ENCODE peak calls at places on chromosomes 16 and 17, in nine cellular contexts. One of them, this sample, is unnamed.

GRCh38 chr17:14833201-14833773 is 431.8 kb downstream of the PMP22 start:
- DNase-seq in stimulated activated CD8-positive, alpha-beta memory T cell treated with anti-CD3 and anti-CD28 coated beads, Interleukin-15, amount 100 ng/mL, for 24 hours: no peak
- DNase-seq in mesendoderm: no peak
- DNase-seq in activated gamma-delta T cell treated with Interleukin-2 at 50 U/mL for 16 hours: no peak
- DNase-seq in endothelial cell: no peak
- DNase-seq in activated T-helper 1 cell treated with anti-CD3 and anti-CD28 coated beads, Interleukin-2, amount 50 U/mL, for 16 hours: no peak
- DNase-seq in cardiac fibroblast: peak
- DNase-seq in stimulated activated CD4-positive, alpha-beta T cell treated with anti-CD3 and anti-CD28 coated beads, Interleukin-2, amount 100 ng/mL, for 24 hours: no peak
- DNase-seq in H9: no peak
- DNase-seq in this sample: no peak

GRCh38 chr17:81566461-81567126 is 14.4 kb upstream of the FAAP100 start:
- DNase-seq in mesendoderm: no peak
- DNase-seq in endothelial cell: peak
- DNase-seq in stimulated activated CD4-positive, alpha-beta T cell treated with anti-CD3 and anti-CD28 coated beads, Interleukin-2, amount 100 ng/mL, for 24 hours: no peak
- DNase-seq in cardiac fibroblast: peak
- DNase-seq in activated T-helper 1 cell treated with anti-CD3 and anti-CD28 coated beads, Interleukin-2, amount 50 U/mL, for 16 hours: no peak
- DNase-seq in H9: no peak
- DNase-seq in activated gamma-delta T cell treated with Interleukin-2 at 50 U/mL for 16 hours: no peak
- DNase-seq in stimulated activated CD8-positive, alpha-beta memory T cell treated with anti-CD3 and anti-CD28 coated beads, Interleukin-15, amount 100 ng/mL, for 24 hours: no peak
- DNase-seq in this sample: peak

GRCh38 chr17:7260601-7261376 is 1.5 kb downstream of the CLDN7 start:
- DNase-seq in H9: peak
- DNase-seq in mesendoderm: peak
- DNase-seq in cardiac fibroblast: no peak
- DNase-seq in endothelial cell: peak
- DNase-seq in activated T-helper 1 cell treated with anti-CD3 and anti-CD28 coated beads, Interleukin-2, amount 50 U/mL, for 16 hours: no peak
- DNase-seq in activated gamma-delta T cell treated with Interleukin-2 at 50 U/mL for 16 hours: peak
- DNase-seq in stimulated activated CD4-positive, alpha-beta T cell treated with anti-CD3 and anti-CD28 coated beads, Interleukin-2, amount 100 ng/mL, for 24 hours: no peak
- DNase-seq in stimulated activated CD8-positive, alpha-beta memory T cell treated with anti-CD3 and anti-CD28 coated beads, Interleukin-15, amount 100 ng/mL, for 24 hours: no peak
- DNase-seq in this sample: no peak

GRCh38 chr16:7615565-7615964 is 282.9 kb downstream of the RBFOX1 start:
- DNase-seq in endothelial cell: no peak
- DNase-seq in activated T-helper 1 cell treated with anti-CD3 and anti-CD28 coated beads, Interleukin-2, amount 50 U/mL, for 16 hours: no peak
- DNase-seq in activated gamma-delta T cell treated with Interleukin-2 at 50 U/mL for 16 hours: no peak
- DNase-seq in stimulated activated CD8-positive, alpha-beta memory T cell treated with anti-CD3 and anti-CD28 coated beads, Interleukin-15, amount 100 ng/mL, for 24 hours: no peak
- DNase-seq in cardiac fibroblast: no peak
- DNase-seq in stimulated activated CD4-positive, alpha-beta T cell treated with anti-CD3 and anti-CD28 coated beads, Interleukin-2, amount 100 ng/mL, for 24 hours: no peak
- DNase-seq in mesendoderm: peak
- DNase-seq in H9: no peak
- DNase-seq in this sample: no peak

GRCh38 chr16:89193021-89193575 is 7.2 kb downstream of the SLC22A31 start:
- DNase-seq in stimulated activated CD8-positive, alpha-beta memory T cell treated with anti-CD3 and anti-CD28 coated beads, Interleukin-15, amount 100 ng/mL, for 24 hours: no peak
- DNase-seq in H9: peak
- DNase-seq in mesendoderm: peak
- DNase-seq in cardiac fibroblast: no peak
- DNase-seq in activated T-helper 1 cell treated with anti-CD3 and anti-CD28 coated beads, Interleukin-2, amount 50 U/mL, for 16 hours: no peak
- DNase-seq in activated gamma-delta T cell treated with Interleukin-2 at 50 U/mL for 16 hours: no peak
- DNase-seq in endothelial cell: no peak
- DNase-seq in stimulated activated CD4-positive, alpha-beta T cell treated with anti-CD3 and anti-CD28 coated beads, Interleukin-2, amount 100 ng/mL, for 24 hours: no peak
- DNase-seq in this sample: peak

GRCh38 chr17:41322264-41322902 is 6.9 kb upstream of the KRTAP17-1 start:
- DNase-seq in stimulated activated CD4-positive, alpha-beta T cell treated with anti-CD3 and anti-CD28 coated beads, Interleukin-2, amount 100 ng/mL, for 24 hours: no peak
- DNase-seq in H9: no peak
- DNase-seq in endothelial cell: no peak
- DNase-seq in stimulated activated CD8-positive, alpha-beta memory T cell treated with anti-CD3 and anti-CD28 coated beads, Interleukin-15, amount 100 ng/mL, for 24 hours: no peak
- DNase-seq in activated T-helper 1 cell treated with anti-CD3 and anti-CD28 coated beads, Interleukin-2, amount 50 U/mL, for 16 hours: no peak
- DNase-seq in mesendoderm: peak
- DNase-seq in cardiac fibroblast: peak
- DNase-seq in activated gamma-delta T cell treated with Interleukin-2 at 50 U/mL for 16 hours: no peak
- DNase-seq in this sample: peak

GRCh38 chr17:75102385-75102821 is 7.4 kb upstream of the ARMC7 start:
- DNase-seq in mesendoderm: no peak
- DNase-seq in endothelial cell: no peak
- DNase-seq in H9: peak
- DNase-seq in activated T-helper 1 cell treated with anti-CD3 and anti-CD28 coated beads, Interleukin-2, amount 50 U/mL, for 16 hours: no peak
- DNase-seq in cardiac fibroblast: no peak
- DNase-seq in stimulated activated CD8-positive, alpha-beta memory T cell treated with anti-CD3 and anti-CD28 coated beads, Interleukin-15, amount 100 ng/mL, for 24 hours: no peak
- DNase-seq in activated gamma-delta T cell treated with Interleukin-2 at 50 U/mL for 16 hours: no peak
- DNase-seq in stimulated activated CD4-positive, alpha-beta T cell treated with anti-CD3 and anti-CD28 coated beads, Interleukin-2, amount 100 ng/mL, for 24 hours: no peak
- DNase-seq in this sample: no peak

GRCh38 chr16:58299757-58300349 is 5.0 kb upstream of the PRSS54 start:
- DNase-seq in cardiac fibroblast: peak
- DNase-seq in H9: peak
- DNase-seq in mesendoderm: peak
- DNase-seq in activated T-helper 1 cell treated with anti-CD3 and anti-CD28 coated beads, Interleukin-2, amount 50 U/mL, for 16 hours: no peak
- DNase-seq in activated gamma-delta T cell treated with Interleukin-2 at 50 U/mL for 16 hours: no peak
- DNase-seq in stimulated activated CD8-positive, alpha-beta memory T cell treated with anti-CD3 and anti-CD28 coated beads, Interleukin-15, amount 100 ng/mL, for 24 hours: no peak
- DNase-seq in endothelial cell: peak
- DNase-seq in stimulated activated CD4-positive, alpha-beta T cell treated with anti-CD3 and anti-CD28 coated beads, Interleukin-2, amount 100 ng/mL, for 24 hours: no peak
- DNase-seq in this sample: no peak

GRCh38 chr16:87850009-87851006 is 19.0 kb downstream of the SLC7A5 start:
- DNase-seq in activated T-helper 1 cell treated with anti-CD3 and anti-CD28 coated beads, Interleukin-2, amount 50 U/mL, for 16 hours: peak
- DNase-seq in activated gamma-delta T cell treated with Interleukin-2 at 50 U/mL for 16 hours: peak
- DNase-seq in stimulated activated CD4-positive, alpha-beta T cell treated with anti-CD3 and anti-CD28 coated beads, Interleukin-2, amount 100 ng/mL, for 24 hours: peak
- DNase-seq in endothelial cell: peak
- DNase-seq in mesendoderm: peak
- DNase-seq in H9: peak
- DNase-seq in cardiac fibroblast: peak
- DNase-seq in stimulated activated CD8-positive, alpha-beta memory T cell treated with anti-CD3 and anti-CD28 coated beads, Interleukin-15, amount 100 ng/mL, for 24 hours: peak
- DNase-seq in this sample: peak

GRCh38 chr16:70520612-70521297 is 2.6 kb downstream of the COG4 start:
- DNase-seq in endothelial cell: no peak
- DNase-seq in stimulated activated CD4-positive, alpha-beta T cell treated with anti-CD3 and anti-CD28 coated beads, Interleukin-2, amount 100 ng/mL, for 24 hours: no peak
- DNase-seq in cardiac fibroblast: peak
- DNase-seq in H9: no peak
- DNase-seq in stimulated activated CD8-positive, alpha-beta memory T cell treated with anti-CD3 and anti-CD28 coated beads, Interleukin-15, amount 100 ng/mL, for 24 hours: no peak
- DNase-seq in activated T-helper 1 cell treated with anti-CD3 and anti-CD28 coated beads, Interleukin-2, amount 50 U/mL, for 16 hours: no peak
- DNase-seq in mesendoderm: no peak
- DNase-seq in activated gamma-delta T cell treated with Interleukin-2 at 50 U/mL for 16 hours: no peak
- DNase-seq in this sample: no peak

GRCh38 chr17:16920628-16921020 is 51.3 kb downstream of the TNFRSF13B start:
- DNase-seq in stimulated activated CD4-positive, alpha-beta T cell treated with anti-CD3 and anti-CD28 coated beads, Interleukin-2, amount 100 ng/mL, for 24 hours: no peak
- DNase-seq in cardiac fibroblast: no peak
- DNase-seq in activated T-helper 1 cell treated with anti-CD3 and anti-CD28 coated beads, Interleukin-2, amount 50 U/mL, for 16 hours: no peak
- DNase-seq in activated gamma-delta T cell treated with Interleukin-2 at 50 U/mL for 16 hours: no peak
- DNase-seq in endothelial cell: no peak
- DNase-seq in H9: no peak
- DNase-seq in mesendoderm: no peak
- DNase-seq in stimulated activated CD8-positive, alpha-beta memory T cell treated with anti-CD3 and anti-CD28 coated beads, Interleukin-15, amount 100 ng/mL, for 24 hours: no peak
- DNase-seq in this sample: no peak

GRCh38 chr17:79861371-79862216 is 22.4 kb upstream of the CBX4 start:
- DNase-seq in mesendoderm: no peak
- DNase-seq in activated T-helper 1 cell treated with anti-CD3 and anti-CD28 coated beads, Interleukin-2, amount 50 U/mL, for 16 hours: no peak
- DNase-seq in cardiac fibroblast: no peak
- DNase-seq in stimulated activated CD4-positive, alpha-beta T cell treated with anti-CD3 and anti-CD28 coated beads, Interleukin-2, amount 100 ng/mL, for 24 hours: no peak
- DNase-seq in endothelial cell: no peak
- DNase-seq in activated gamma-delta T cell treated with Interleukin-2 at 50 U/mL for 16 hours: no peak
- DNase-seq in H9: no peak
- DNase-seq in stimulated activated CD8-positive, alpha-beta memory T cell treated with anti-CD3 and anti-CD28 coated beads, Interleukin-15, amount 100 ng/mL, for 24 hours: no peak
- DNase-seq in this sample: no peak

GRCh38 chr16:2954647-2955381 is 9.3 kb upstream of the KREMEN2 start:
- DNase-seq in mesendoderm: no peak
- DNase-seq in cardiac fibroblast: no peak
- DNase-seq in H9: peak
- DNase-seq in activated gamma-delta T cell treated with Interleukin-2 at 50 U/mL for 16 hours: no peak
- DNase-seq in endothelial cell: no peak
- DNase-seq in stimulated activated CD8-positive, alpha-beta memory T cell treated with anti-CD3 and anti-CD28 coated beads, Interleukin-15, amount 100 ng/mL, for 24 hours: no peak
- DNase-seq in stimulated activated CD4-positive, alpha-beta T cell treated with anti-CD3 and anti-CD28 coated beads, Interleukin-2, amount 100 ng/mL, for 24 hours: no peak
- DNase-seq in activated T-helper 1 cell treated with anti-CD3 and anti-CD28 coated beads, Interleukin-2, amount 50 U/mL, for 16 hours: no peak
- DNase-seq in this sample: no peak

GRCh38 chr17:16900288-16900882 is 71.5 kb downstream of the TNFRSF13B start:
- DNase-seq in stimulated activated CD8-positive, alpha-beta memory T cell treated with anti-CD3 and anti-CD28 coated beads, Interleukin-15, amount 100 ng/mL, for 24 hours: no peak
- DNase-seq in cardiac fibroblast: no peak
- DNase-seq in activated gamma-delta T cell treated with Interleukin-2 at 50 U/mL for 16 hours: no peak
- DNase-seq in endothelial cell: no peak
- DNase-seq in activated T-helper 1 cell treated with anti-CD3 and anti-CD28 coated beads, Interleukin-2, amount 50 U/mL, for 16 hours: no peak
- DNase-seq in stimulated activated CD4-positive, alpha-beta T cell treated with anti-CD3 and anti-CD28 coated beads, Interleukin-2, amount 100 ng/mL, for 24 hours: no peak
- DNase-seq in mesendoderm: no peak
- DNase-seq in H9: peak
- DNase-seq in this sample: no peak

GRCh38 chr17:30369995-30370394 is 8.7 kb upstream of the CPD start:
- DNase-seq in mesendoderm: no peak
- DNase-seq in cardiac fibroblast: peak
- DNase-seq in activated gamma-delta T cell treated with Interleukin-2 at 50 U/mL for 16 hours: no peak
- DNase-seq in stimulated activated CD4-positive, alpha-beta T cell treated with anti-CD3 and anti-CD28 coated beads, Interleukin-2, amount 100 ng/mL, for 24 hours: no peak
- DNase-seq in activated T-helper 1 cell treated with anti-CD3 and anti-CD28 coated beads, Interleukin-2, amount 50 U/mL, for 16 hours: no peak
- DNase-seq in stimulated activated CD8-positive, alpha-beta memory T cell treated with anti-CD3 and anti-CD28 coated beads, Interleukin-15, amount 100 ng/mL, for 24 hours: no peak
- DNase-seq in endothelial cell: no peak
- DNase-seq in H9: no peak
- DNase-seq in this sample: no peak

GRCh38 chr17:74292495-74292894 is 18.5 kb downstream of the DNAI2 start:
- DNase-seq in activated gamma-delta T cell treated with Interleukin-2 at 50 U/mL for 16 hours: no peak
- DNase-seq in stimulated activated CD8-positive, alpha-beta memory T cell treated with anti-CD3 and anti-CD28 coated beads, Interleukin-15, amount 100 ng/mL, for 24 hours: no peak
- DNase-seq in stimulated activated CD4-positive, alpha-beta T cell treated with anti-CD3 and anti-CD28 coated beads, Interleukin-2, amount 100 ng/mL, for 24 hours: no peak
- DNase-seq in mesendoderm: no peak
- DNase-seq in H9: no peak
- DNase-seq in endothelial cell: no peak
- DNase-seq in activated T-helper 1 cell treated with anti-CD3 and anti-CD28 coated beads, Interleukin-2, amount 50 U/mL, for 16 hours: no peak
- DNase-seq in cardiac fibroblast: no peak
- DNase-seq in this sample: no peak

GRCh38 chr16:77398495-77398894 is 36.3 kb downstream of the ADAMTS18 start:
- DNase-seq in H9: no peak
- DNase-seq in mesendoderm: no peak
- DNase-seq in cardiac fibroblast: no peak
- DNase-seq in stimulated activated CD4-positive, alpha-beta T cell treated with anti-CD3 and anti-CD28 coated beads, Interleukin-2, amount 100 ng/mL, for 24 hours: no peak
- DNase-seq in endothelial cell: no peak
- DNase-seq in activated gamma-delta T cell treated with Interleukin-2 at 50 U/mL for 16 hours: no peak
- DNase-seq in stimulated activated CD8-positive, alpha-beta memory T cell treated with anti-CD3 and anti-CD28 coated beads, Interleukin-15, amount 100 ng/mL, for 24 hours: no peak
- DNase-seq in activated T-helper 1 cell treated with anti-CD3 and anti-CD28 coated beads, Interleukin-2, amount 50 U/mL, for 16 hours: no peak
- DNase-seq in this sample: no peak

This sample was measured in G401.